ENCODE peak calls at places on chromosomes 16 and 17, in eight cellular contexts. R is aorta; Q is CMK; T is lung microvascular endothelial cell; K is NCI-H1048; W is RWPE1; O is sciatic nerve; E is stimulated activated CD8-positive, alpha-beta memory T cell treated with anti-CD3 and anti-CD28 coated beads, Interleukin-7, amount 100 ng/mL, for 4 hours. H is an unnamed sample.
A peak's percentile ranks its signal among the peaks of the same experiment; 100 is the strongest.

GRCh38 chr17:51439395-51440229 is 179.3 kb downstream of the UTP18 start:
- DNase-seq in R (no peak), Q (no peak), T (no peak), K (no peak), W (peak; percentile 73), O (no peak), E (no peak), H (no peak)

GRCh38 chr16:11049396-11050059 is 105.2 kb downstream of the CLEC16A start:
- DNase-seq in R (no peak), Q (no peak), T (no peak), K (no peak), W (peak; percentile 40), O (no peak), E (no peak), H (no peak)

GRCh38 chr17:64240261-64240740 is 22.8 kb downstream of the TEX2 start:
- DNase-seq in R (no peak), Q (no peak), T (no peak), K (no peak), W (no peak), O (no peak), E (no peak), H (no peak)

GRCh38 chr16:51243836-51244483 is 92.9 kb upstream of the SALL1 start:
- DNase-seq in R (no peak), Q (no peak), T (no peak), K (no peak), W (peak; percentile 74), O (no peak), E (no peak), H (no peak)

GRCh38 chr16:85584989-85585388 is 28.1 kb upstream of the GSE1 start:
- DNase-seq in R (no peak), Q (no peak), T (no peak), K (no peak), W (no peak), O (no peak), E (no peak), H (no peak)

GRCh38 chr17:12983986-12984932 is 33.6 kb downstream of the ELAC2 start:
- DNase-seq in R (peak; percentile 90), Q (no peak), T (no peak), K (no peak), W (no peak), O (peak; percentile 84), E (no peak), H (no peak)

GRCh38 chr16:84613408-84614071 is 4.3 kb downstream of the COTL1 start:
- DNase-seq in R (no peak), Q (no peak), T (no peak), K (no peak), W (no peak), O (no peak), E (no peak), H (no peak)

GRCh38 chr16:48583075-48584065 is 26.6 kb downstream of the N4BP1 start:
- DNase-seq in R (no peak), Q (no peak), T (no peak), K (no peak), W (no peak), O (no peak), E (no peak), H (no peak)

GRCh38 chr17:39235555-39236221 is 9.9 kb upstream of the STAC2 start:
- DNase-seq in R (no peak), Q (peak; percentile 51), T (peak; percentile 29), K (no peak), W (peak; percentile 54), O (no peak), E (no peak), H (peak; percentile 15)

GRCh38 chr17:12389421-12389820 is 276.3 kb upstream of the MYOCD start:
- DNase-seq in R (no peak), Q (no peak), T (no peak), K (no peak), W (no peak), O (no peak), E (no peak), H (no peak)

GRCh38 chr17:55527520-55528118 is 16.4 kb upstream of the SMIM36 start:
- DNase-seq in R (no peak), Q (no peak), T (peak; percentile 83), K (no peak), W (peak; percentile 24), O (peak; percentile 62), E (no peak), H (peak; percentile 26)

GRCh38 chr16:48540222-48540900 is 69.6 kb downstream of the N4BP1 start:
- DNase-seq in R (no peak), Q (no peak), T (no peak), K (no peak), W (no peak), O (no peak), E (no peak), H (no peak)

GRCh38 chr17:49694847-49695697 is 12.7 kb downstream of the SLC35B1 start:
- DNase-seq in R (no peak), Q (no peak), T (peak; percentile 55), K (no peak), W (peak; percentile 56), O (peak; percentile 79), E (peak; percentile 41), H (no peak)

GRCh38 chr17:10139560-10139959 is 58.8 kb downstream of the GAS7 start:
- DNase-seq in R (no peak), Q (no peak), T (no peak), K (no peak), W (no peak), O (no peak), E (no peak), H (no peak)

GRCh38 chr16:11202260-11203091 is 53.5 kb downstream of the SOCS1 start:
- DNase-seq in R (no peak), Q (no peak), T (no peak), K (no peak), W (peak; percentile 36), O (no peak), E (no peak), H (no peak)

GRCh38 chr17:48954300-48954755 is 9.7 kb upstream of the SNF8 start:
- DNase-seq in R (no peak), Q (no peak), T (peak; percentile 37), K (no peak), W (no peak), O (no peak), E (no peak), H (no peak)

GRCh38 chr17:73371285-73371684 is 59.5 kb upstream of the CDC42EP4 start:
- DNase-seq in R (no peak), Q (no peak), T (no peak), K (no peak), W (peak; percentile 49), O (no peak), E (no peak), H (no peak)

GRCh38 chr16:56312556-56312955 is 112.8 kb downstream of the AMFR start:
- DNase-seq in R (no peak), Q (no peak), T (no peak), K (no peak), W (no peak), O (no peak), E (no peak), H (no peak)

GRCh38 chr16:85354623-85355514 is 242.6 kb upstream of the CIBAR2 start:
- DNase-seq in R (no peak), Q (no peak), T (no peak), K (no peak), W (peak; percentile 78), O (no peak), E (no peak), H (no peak)

GRCh38 chr16:20175358-20175757 is 101.7 kb upstream of the GPR139 start:
- DNase-seq in R (no peak), Q (no peak), T (no peak), K (no peak), W (no peak), O (no peak), E (no peak), H (no peak)

GRCh38 chr16:74216319-74216718 is 80.3 kb upstream of the PSMD7 start:
- DNase-seq in R (no peak), Q (no peak), T (no peak), K (no peak), W (no peak), O (no peak), E (no peak), H (no peak)

GRCh38 chr17:67390646-67391480 is 13.8 kb downstream of the PITPNC1 start:
- DNase-seq in R (peak; percentile 67), Q (no peak), T (peak; percentile 30), K (no peak), W (no peak), O (no peak), E (peak; percentile 53), H (peak; percentile 71)

GRCh38 chr17:74192950-74193781 is 10.3 kb upstream of the RPL38 start:
- DNase-seq in R (peak; percentile 87), Q (no peak), T (no peak), K (no peak), W (no peak), O (no peak), E (no peak), H (no peak)

GRCh38 chr16:27223226-27223610 is 19.9 kb downstream of the KDM8 start:
- DNase-seq in R (peak; percentile 37), Q (no peak), T (no peak), K (no peak), W (no peak), O (no peak), E (no peak), H (no peak)

GRCh38 chr17:48873212-48873611 is 19.4 kb upstream of the ATP5MC1 start:
- DNase-seq in R (no peak), Q (no peak), T (no peak), K (no peak), W (no peak), O (no peak), E (no peak), H (no peak)

GRCh38 chr17:2025220-2025621 is at the start of gene RTN4RL1:
- DNase-seq in R (peak; percentile 83), Q (no peak), T (peak; percentile 54), K (no peak), W (peak; percentile 87), O (peak; percentile 84), E (peak; percentile 70), H (no peak)

GRCh38 chr17:38336838-38337237 is 6.9 kb downstream of the GPR179 start:
- DNase-seq in R (no peak), Q (no peak), T (no peak), K (no peak), W (no peak), O (no peak), E (no peak), H (no peak)

GRCh38 chr17:13883659-13884058 is 185.6 kb upstream of the COX10 start:
- DNase-seq in R (no peak), Q (no peak), T (no peak), K (no peak), W (no peak), O (no peak), E (no peak), H (no peak)

GRCh38 chr17:43576563-43577229 is 30.6 kb upstream of the ETV4 start:
- DNase-seq in R (peak; percentile 74), Q (peak; percentile 52), T (peak; percentile 87), K (peak; percentile 11), W (peak; percentile 66), O (peak; percentile 83), E (peak; percentile 33), H (no peak)

GRCh38 chr17:68178831-68179230 is 69.0 kb upstream of the AMZ2 start:
- DNase-seq in R (no peak), Q (no peak), T (no peak), K (no peak), W (no peak), O (no peak), E (no peak), H (no peak)

GRCh38 chr17:69734656-69735055 is 320.2 kb downstream of the MAP2K6 start:
- DNase-seq in R (no peak), Q (no peak), T (no peak), K (no peak), W (no peak), O (no peak), E (no peak), H (no peak)